ENCODE peak calls at places on chromosomes 6 and 20, in seven cellular contexts. J, Y, V, D, O, T and N are unnamed samples.

GRCh38 chr6:77401231-77401630 is 62.1 kb downstream of the HTR1B start:
- DNase-seq in J (no peak), Y (no peak), V (no peak), D (no peak), O (no peak), T (no peak), N (no peak)

GRCh38 chr6:168145747-168146596 is 67.0 kb upstream of the FRMD1 start:
- DNase-seq in J (no peak), Y (no peak), V (no peak), D (no peak), O (no peak), T (no peak), N (no peak)

GRCh38 chr6:108452725-108453195 is 108.0 kb upstream of the FOXO3 start:
- DNase-seq in J (peak), Y (no peak), V (no peak), D (peak), O (peak), T (no peak), N (no peak)

GRCh38 chr6:100504786-100505737 is 40.3 kb upstream of the SIM1 start:
- DNase-seq in J (peak), Y (no peak), V (no peak), D (no peak), O (peak), T (no peak), N (no peak)

GRCh38 chr6:121223930-121224329 is 110.3 kb downstream of the TBC1D32 start:
- DNase-seq in J (no peak), Y (no peak), V (no peak), D (no peak), O (no peak), T (no peak), N (no peak)

GRCh38 chr6:74879234-74879633 is 326.6 kb downstream of the COL12A1 start:
- DNase-seq in J (no peak), Y (no peak), V (no peak), D (no peak), O (peak), T (no peak), N (no peak)

GRCh38 chr20:6707231-6707870 is 60.1 kb upstream of the BMP2 start:
- DNase-seq in J (no peak), Y (no peak), V (no peak), D (no peak), O (no peak), T (no peak), N (no peak)

GRCh38 chr6:166046232-166046631 is 121.4 kb downstream of the TBXT start:
- DNase-seq in J (no peak), Y (no peak), V (no peak), D (peak), O (peak), T (no peak), N (no peak)

GRCh38 chr6:24980507-24981384 is 45.0 kb upstream of the RIPOR2 start:
- DNase-seq in J (no peak), Y (no peak), V (no peak), D (peak), O (no peak), T (no peak), N (no peak)

GRCh38 chr20:57217802-57218201 is 48.6 kb downstream of the BMP7 start:
- DNase-seq in J (no peak), Y (no peak), V (no peak), D (no peak), O (no peak), T (no peak), N (no peak)

GRCh38 chr6:109486068-109486467 is 3.0 kb upstream of the ZBTB24 start:
- DNase-seq in J (no peak), Y (no peak), V (no peak), D (no peak), O (no peak), T (no peak), N (no peak)

GRCh38 chr20:42392417-42392816 is 774.2 kb upstream of the CHD6 start:
- DNase-seq in J (no peak), Y (no peak), V (no peak), D (no peak), O (no peak), T (no peak), N (no peak)